ENCODE peak calls at places on chromosomes 2 and 18, in four cellular contexts. I is GM23248, N is GM23338, M is PC-3. R is an unnamed sample.

GRCh38 chr2:85911836-85912692 is 23.3 kb upstream of the ST3GAL5 start:
- DNase-seq in I (peak), N (no peak), M (peak), R (no peak)

GRCh38 chr2:160349306-160349705 is 144.3 kb downstream of the RBMS1 start:
- DNase-seq in I (peak), N (no peak), M (no peak), R (no peak)

GRCh38 chr18:45340884-45341283 is 274.4 kb upstream of the SLC14A2 start:
- DNase-seq in I (no peak), N (no peak), M (peak), R (no peak)

GRCh38 chr2:233084488-233084887 is 24.3 kb downstream of the INPP5D start:
- DNase-seq in I (no peak), N (no peak), M (no peak), R (peak)

GRCh38 chr2:145431181-145431951 is 911.4 kb upstream of the ZEB2 start:
- DNase-seq in I (no peak), N (peak), M (peak), R (no peak)

GRCh38 chr2:48844418-48845155 is 89.1 kb upstream of the LHCGR start:
- DNase-seq in I (peak), N (no peak), M (no peak), R (no peak)

GRCh38 chr18:74065366-74065765 is 82.3 kb downstream of the FBXO15 start:
- DNase-seq in I (no peak), N (no peak), M (no peak), R (no peak)

GRCh38 chr18:34659579-34660517 is 50.2 kb upstream of the DTNA start:
- DNase-seq in I (peak), N (peak), M (peak), R (no peak)

GRCh38 chr2:174344716-174345472 is 10.1 kb downstream of the SP9 start:
- DNase-seq in I (peak), N (peak), M (peak), R (peak)

GRCh38 chr2:15275341-15275740 is 285.8 kb downstream of the NBAS start:
- DNase-seq in I (no peak), N (no peak), M (no peak), R (no peak)

GRCh38 chr2:70304501-70304900 is 2.6 kb upstream of the FAM136A start:
- DNase-seq in I (no peak), N (no peak), M (no peak), R (no peak)

GRCh38 chr18:22517356-22517755 is 99.6 kb upstream of the CTAGE1 start:
- DNase-seq in I (no peak), N (no peak), M (no peak), R (no peak)

GRCh38 chr2:134240061-134240460 is 13.8 kb upstream of the MGAT5 start:
- DNase-seq in I (no peak), N (no peak), M (no peak), R (no peak)

GRCh38 chr2:18684202-18685040 is 95.1 kb upstream of the NT5C1B start:
- DNase-seq in I (peak), N (no peak), M (no peak), R (peak)

GRCh38 chr2:169928463-169928864 is 101.2 kb downstream of the UBR3 start:
- DNase-seq in I (peak), N (peak), M (peak), R (peak)

GRCh38 chr18:56869189-56869777 is 218.1 kb downstream of the WDR7 start:
- DNase-seq in I (peak), N (peak), M (peak), R (peak)

GRCh38 chr2:41832218-41832617 is 215.6 kb upstream of the PKDCC start:
- DNase-seq in I (no peak), N (no peak), M (no peak), R (no peak)

GRCh38 chr2:41837610-41838009 is 210.2 kb upstream of the PKDCC start:
- DNase-seq in I (no peak), N (no peak), M (no peak), R (no peak)

GRCh38 chr2:41840702-41841551 is 206.9 kb upstream of the PKDCC start:
- DNase-seq in I (peak), N (peak), M (peak), R (peak)

GRCh38 chr2:41836944-41837343 is 210.9 kb upstream of the PKDCC start:
- DNase-seq in I (peak), N (peak), M (peak), R (peak)
- TF ChIP-seq EZH2phosphoT487 in I (no peak), N (no peak), M (no peak), R (no peak)

DNA sequence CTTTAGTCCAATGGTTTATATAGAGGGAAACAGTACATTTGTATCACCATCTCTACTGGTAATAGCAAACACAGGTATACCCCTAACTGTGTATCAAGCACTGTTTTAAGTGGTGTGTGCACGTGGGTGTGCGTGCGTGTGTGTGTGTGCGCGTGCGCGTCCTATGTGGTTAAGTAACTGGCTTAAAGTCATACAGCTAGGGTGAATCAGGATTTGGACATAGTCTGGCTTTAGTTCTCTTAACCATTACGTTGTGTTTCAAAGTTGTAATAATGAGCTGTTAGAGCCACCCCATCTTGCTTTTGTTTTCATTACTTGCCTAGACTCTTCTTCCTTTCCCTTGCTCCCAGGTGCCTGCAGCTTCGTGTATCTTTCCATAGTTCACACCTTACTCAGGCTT is 2.1 kb downstream of the HADHB start:
- DNase-seq in I (peak), N (no peak), M (peak), R (no peak)
- H3K27ac ChIP-seq in I (peak), N (no peak), M (no peak), R (no peak)

DNA sequence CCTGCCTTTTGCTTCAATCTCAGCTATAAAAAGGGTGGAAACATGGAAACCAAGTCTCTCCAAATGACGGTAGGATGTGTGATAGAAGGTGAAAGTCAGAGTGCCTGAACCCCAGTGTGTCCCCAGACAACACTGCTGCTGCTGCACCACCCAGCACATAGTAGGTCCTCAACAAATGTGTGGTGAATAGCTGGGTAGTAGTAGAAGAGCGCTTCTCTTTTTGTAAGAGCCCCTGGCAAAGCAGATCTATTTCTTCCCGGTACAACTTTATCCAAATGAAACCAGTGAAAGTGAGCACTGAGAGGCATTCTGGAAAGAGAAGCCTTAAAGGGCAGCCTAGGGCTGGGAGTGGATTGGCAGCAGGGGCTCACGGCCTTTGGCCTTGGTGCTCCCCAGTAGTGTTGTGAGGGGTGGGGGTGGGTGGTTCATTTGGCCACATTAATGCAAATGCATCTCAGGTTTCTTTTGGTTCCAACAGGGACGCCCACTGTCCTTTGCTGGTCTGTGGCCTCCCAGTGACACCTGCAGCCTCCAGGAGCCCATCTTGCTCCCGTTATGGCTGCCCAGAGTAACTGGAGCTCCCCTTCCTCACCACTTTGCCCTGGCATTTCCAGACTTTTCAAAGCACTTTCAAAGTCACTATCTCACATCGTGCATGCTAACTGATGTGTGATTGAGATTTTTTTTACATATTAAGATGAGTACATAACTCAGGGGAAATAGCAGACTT is 304.3 kb upstream of the EPAS1 start:
- DNase-seq in I (no peak), N (no peak), M (no peak), R (no peak)
- TF ChIP-seq EZH2phosphoT487 in I (no peak), N (no peak), M (no peak), R (no peak)

GRCh38 chr2:216921057-216921456 is 61.2 kb upstream of the TNP1 start:
- DNase-seq in I (no peak), N (no peak), M (no peak), R (no peak)

GRCh38 chr2:216920150-216920846 is 60.4 kb upstream of the TNP1 start:
- DNase-seq in I (no peak), N (no peak), M (no peak), R (no peak)

GRCh38 chr2:216915548-216916128 is 55.8 kb upstream of the TNP1 start:
- DNase-seq in I (peak), N (no peak), M (no peak), R (no peak)

GRCh38 chr2:216916956-216917650 is 57.2 kb upstream of the TNP1 start:
- DNase-seq in I (no peak), N (no peak), M (peak), R (no peak)

GRCh38 chr2:216918088-216918680 is 58.3 kb upstream of the TNP1 start:
- DNase-seq in I (peak), N (no peak), M (peak), R (no peak)
- H3K27ac ChIP-seq in I (no peak), N (no peak), M (peak), R (no peak)

GRCh38 chr2:210686401-210686800 is 130.0 kb downstream of the CPS1 start:
- DNase-seq in I (no peak), N (no peak), M (no peak), R (no peak)
- TF ChIP-seq EZH2phosphoT487 in I (no peak), N (no peak), M (no peak), R (no peak)

GRCh38 chr2:64225491-64225890 is 81.3 kb upstream of the PELI1 start:
- DNase-seq in I (peak), N (no peak), M (peak), R (no peak)
- H3K27ac ChIP-seq in I (no peak), N (no peak), M (no peak), R (no peak)

GRCh38 chr2:47172156-47172921 is 17.2 kb upstream of the STPG4 start:
- DNase-seq in I (peak), N (no peak), M (peak), R (no peak)

GRCh38 chr2:47174731-47175361 is 19.7 kb upstream of the STPG4 start:
- DNase-seq in I (peak), N (peak), M (peak), R (peak)

GRCh38 chr2:47173986-47174730 is 19.1 kb upstream of the STPG4 start:
- DNase-seq in I (peak), N (no peak), M (no peak), R (peak)

GRCh38 chr2:47169784-47170183 is 14.7 kb upstream of the STPG4 start:
- DNase-seq in I (no peak), N (no peak), M (no peak), R (no peak)

DNA sequence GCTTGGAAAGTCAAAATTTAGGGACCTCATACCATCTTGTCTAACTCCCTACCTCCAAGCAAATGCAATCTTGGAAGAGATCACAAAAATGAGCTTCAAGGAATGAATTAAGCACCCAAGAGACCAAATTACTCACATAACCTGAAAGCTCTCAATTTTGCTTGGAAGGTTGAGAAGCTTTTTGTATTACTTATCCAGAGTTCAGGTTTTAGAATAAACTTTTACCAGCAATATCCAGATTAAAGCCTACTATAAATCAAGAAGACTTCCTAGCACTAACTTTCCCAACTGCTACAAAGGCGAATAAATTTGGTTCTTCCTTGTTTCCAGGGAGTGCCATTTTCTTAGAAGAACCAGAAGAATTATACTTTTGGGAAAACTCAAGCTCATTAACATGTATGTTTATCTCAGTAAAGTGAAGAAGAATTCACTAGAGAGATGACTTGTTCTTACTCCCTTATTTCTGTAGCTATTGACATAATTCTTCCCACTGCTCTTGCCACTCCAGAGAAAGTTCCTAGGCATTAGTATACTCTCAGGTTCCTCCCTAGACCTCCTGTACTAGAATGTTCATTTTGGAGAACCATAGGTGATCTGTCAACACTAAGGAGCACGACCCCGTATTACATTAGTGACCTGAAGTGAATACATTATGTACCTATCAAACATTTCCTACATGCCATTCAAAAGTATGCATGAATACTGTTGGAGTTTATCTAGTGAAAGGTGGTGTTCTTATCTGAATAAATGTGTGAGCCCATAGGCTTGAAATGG is 18.0 kb upstream of the STPG4 start:
- DNase-seq in I (peak), N (no peak), M (no peak), R (no peak)
- TF ChIP-seq EZH2phosphoT487 in I (no peak), N (no peak), M (no peak), R (no peak)

GRCh38 chr2:234771985-234772774 is 179.6 kb upstream of the SH3BP4 start:
- DNase-seq in I (peak), N (no peak), M (peak), R (no peak)

GRCh38 chr2:234768608-234769196 is 183.1 kb upstream of the SH3BP4 start:
- DNase-seq in I (peak), N (no peak), M (no peak), R (no peak)

GRCh38 chr2:234771176-234771575 is 180.6 kb upstream of the SH3BP4 start:
- DNase-seq in I (no peak), N (no peak), M (no peak), R (no peak)

GRCh38 chr2:234770715-234771141 is 181.1 kb upstream of the SH3BP4 start:
- DNase-seq in I (no peak), N (no peak), M (peak), R (no peak)

GRCh38 chr2:234770081-234770506 is 181.7 kb upstream of the SH3BP4 start:
- DNase-seq in I (peak), N (no peak), M (no peak), R (no peak)
- H3K27ac ChIP-seq in I (no peak), N (no peak), M (no peak), R (no peak)